ENCODE peak calls at places on chromosome 9, in nine cellular contexts. M, A, G, E, W, C, P, Z and R are unnamed samples.

GRCh38 chr9:20380546-20380945 is 241.8 kb downstream of the MLLT3 start:
- DNase-seq in M (no peak), A (no peak), G (no peak), E (no peak), W (no peak), C (no peak), P (no peak), Z (no peak), R (no peak)

GRCh38 chr9:124190761-124191160 is 67.0 kb upstream of the NEK6 start:
- DNase-seq in M (no peak), A (no peak), G (no peak), E (no peak), W (no peak), C (peak), P (no peak), Z (no peak), R (no peak)

GRCh38 chr9:113613815-113614413 is 150.4 kb downstream of the RGS3 start:
- DNase-seq in M (no peak), A (no peak), G (no peak), E (no peak), W (no peak), C (no peak), P (no peak), Z (no peak), R (peak)

GRCh38 chr9:111178361-111179043 is 140.2 kb upstream of the LPAR1 start:
- DNase-seq in M (peak), A (no peak), G (no peak), E (no peak), W (no peak), C (no peak), P (no peak), Z (no peak), R (no peak)

GRCh38 chr9:95463145-95464060 is 53.4 kb downstream of the PTCH1 start:
- DNase-seq in M (no peak), A (peak), G (no peak), E (no peak), W (no peak), C (no peak), P (no peak), Z (no peak), R (peak)

GRCh38 chr9:3992924-3993323 is 306.9 kb downstream of the GLIS3 start:
- DNase-seq in M (no peak), A (no peak), G (no peak), E (peak), W (no peak), C (no peak), P (no peak), Z (peak), R (no peak)

GRCh38 chr9:71824242-71824641 is 55.9 kb upstream of the CEMIP2 start:
- DNase-seq in M (no peak), A (no peak), G (no peak), E (no peak), W (no peak), C (no peak), P (no peak), Z (no peak), R (no peak)

GRCh38 chr9:7088598-7088997 is 330.8 kb downstream of the KDM4C start:
- DNase-seq in M (peak), A (no peak), G (no peak), E (no peak), W (no peak), C (no peak), P (no peak), Z (no peak), R (no peak)

GRCh38 chr9:126625329-126626116 is 11.8 kb downstream of the LMX1B start:
- DNase-seq in M (peak), A (no peak), G (no peak), E (no peak), W (no peak), C (no peak), P (no peak), Z (no peak), R (no peak)

GRCh38 chr9:503881-504852 is 289.5 kb downstream of the DOCK8 start:
- DNase-seq in M (peak), A (peak), G (peak), E (peak), W (peak), C (peak), P (peak), Z (peak), R (peak)

GRCh38 chr9:35800530-35800929 is 9.1 kb downstream of the NPR2 start:
- DNase-seq in M (no peak), A (no peak), G (no peak), E (no peak), W (no peak), C (no peak), P (no peak), Z (no peak), R (no peak)

GRCh38 chr9:128635266-128636023 is 21.2 kb downstream of the DYNC2I2 start:
- DNase-seq in M (peak), A (no peak), G (no peak), E (peak), W (no peak), C (peak), P (peak), Z (peak), R (peak)

GRCh38 chr9:75156838-75157237 is 68.5 kb downstream of the OSTF1 start:
- DNase-seq in M (no peak), A (no peak), G (no peak), E (no peak), W (no peak), C (no peak), P (no peak), Z (no peak), R (no peak)

GRCh38 chr9:78666818-78667429 is 370.0 kb downstream of the PSAT1 start:
- DNase-seq in M (no peak), A (no peak), G (no peak), E (no peak), W (no peak), C (no peak), P (no peak), Z (no peak), R (no peak)

GRCh38 chr9:124733964-124734740 is 37.0 kb downstream of the NR6A1 start:
- DNase-seq in M (no peak), A (peak), G (no peak), E (peak), W (no peak), C (no peak), P (no peak), Z (no peak), R (no peak)

GRCh38 chr9:29778281-29778849 is 2205.1 kb upstream of the C9orf72 start:
- DNase-seq in M (no peak), A (no peak), G (no peak), E (no peak), W (no peak), C (no peak), P (no peak), Z (no peak), R (no peak)

GRCh38 chr9:5382479-5382878 is 42.8 kb upstream of the RLN1 start:
- DNase-seq in M (no peak), A (no peak), G (no peak), E (no peak), W (no peak), C (no peak), P (no peak), Z (no peak), R (no peak)

GRCh38 chr9:104879555-104880318 is 48.2 kb downstream of the ABCA1 start:
- DNase-seq in M (no peak), A (no peak), G (no peak), E (no peak), W (no peak), C (no peak), P (no peak), Z (no peak), R (no peak)

GRCh38 chr9:68690088-68690487 is 15.0 kb upstream of the PIP5K1B start:
- DNase-seq in M (peak), A (no peak), G (no peak), E (peak), W (no peak), C (no peak), P (peak), Z (peak), R (no peak)

GRCh38 chr9:70061776-70062175 is 18.1 kb downstream of the MAMDC2 start:
- DNase-seq in M (no peak), A (no peak), G (no peak), E (no peak), W (no peak), C (no peak), P (no peak), Z (no peak), R (no peak)

GRCh38 chr9:20592673-20593072 is 29.6 kb downstream of the MLLT3 start:
- DNase-seq in M (no peak), A (no peak), G (no peak), E (no peak), W (no peak), C (no peak), P (no peak), Z (no peak), R (no peak)

GRCh38 chr9:114282507-114282906 is 40.4 kb upstream of the ORM1 start:
- DNase-seq in M (peak), A (no peak), G (no peak), E (no peak), W (no peak), C (no peak), P (no peak), Z (no peak), R (peak)

GRCh38 chr9:17986595-17986994 is 407.7 kb downstream of the SH3GL2 start:
- DNase-seq in M (no peak), A (no peak), G (no peak), E (no peak), W (no peak), C (no peak), P (no peak), Z (no peak), R (no peak)

GRCh38 chr9:22240619-22241018 is 206.0 kb upstream of the DMRTA1 start:
- DNase-seq in M (no peak), A (peak), G (no peak), E (no peak), W (no peak), C (no peak), P (no peak), Z (no peak), R (no peak)

GRCh38 chr9:33633621-33634020 is 109.6 kb downstream of the ANKRD18B start:
- DNase-seq in M (no peak), A (no peak), G (no peak), E (no peak), W (no peak), C (no peak), P (no peak), Z (no peak), R (no peak)

GRCh38 chr9:127177682-127178265 is 55.3 kb upstream of the ANGPTL2 start:
- DNase-seq in M (no peak), A (no peak), G (no peak), E (peak), W (no peak), C (peak), P (no peak), Z (no peak), R (peak)

GRCh38 chr9:123423036-123423640 is 67.1 kb downstream of the CRB2 start:
- DNase-seq in M (peak), A (no peak), G (no peak), E (no peak), W (no peak), C (peak), P (no peak), Z (peak), R (peak)

GRCh38 chr9:37938121-37938906 is 34.4 kb upstream of the SLC25A51 start:
- DNase-seq in M (peak), A (no peak), G (no peak), E (no peak), W (no peak), C (no peak), P (no peak), Z (peak), R (no peak)

GRCh38 chr9:18824095-18824666 is 208.8 kb downstream of the SAXO1 start:
- DNase-seq in M (no peak), A (no peak), G (no peak), E (peak), W (no peak), C (no peak), P (no peak), Z (no peak), R (no peak)

GRCh38 chr9:113649054-113649453 is 185.5 kb downstream of the RGS3 start:
- DNase-seq in M (peak), A (no peak), G (no peak), E (peak), W (no peak), C (peak), P (peak), Z (peak), R (no peak)

GRCh38 chr9:108163321-108164005 is 673.9 kb upstream of the KLF4 start:
- DNase-seq in M (no peak), A (no peak), G (no peak), E (no peak), W (no peak), C (no peak), P (no peak), Z (no peak), R (no peak)

GRCh38 chr9:133772581-133772980 is 34.4 kb upstream of the SARDH start:
- DNase-seq in M (peak), A (no peak), G (no peak), E (peak), W (no peak), C (no peak), P (no peak), Z (no peak), R (peak)

GRCh38 chr9:78866228-78867132 is 569.6 kb downstream of the PSAT1 start:
- DNase-seq in M (no peak), A (no peak), G (no peak), E (no peak), W (no peak), C (no peak), P (no peak), Z (no peak), R (no peak)

GRCh38 chr9:72315089-72315509 is 49.9 kb downstream of the ZFAND5 start:
- DNase-seq in M (peak), A (no peak), G (no peak), E (peak), W (no peak), C (peak), P (peak), Z (peak), R (peak)